ENCODE peak calls at places on chromosomes 7 and 10, in six cellular contexts. F is effector memory CD4-positive, alpha-beta T cell; S is NCI-H345; P is Caki2; X is pons; A is posterior vena cava. G is an unnamed sample.

GRCh38 chr10:21002097-21002878 is 105.2 kb upstream of the NEBL start:
- DNase-seq in X (no peak), P (peak), A (no peak), F (no peak), S (no peak), G (peak)

GRCh38 chr10:56351909-56352630 is 9.0 kb downstream of the ZWINT start:
- DNase-seq in F (no peak), P (no peak), X (no peak), A (peak), S (no peak), G (no peak)

GRCh38 chr7:8881916-8882315 is 448.5 kb downstream of the NXPH1 start:
- DNase-seq in S (no peak), A (no peak), X (no peak), P (no peak), F (no peak), G (no peak)

GRCh38 chr10:116972136-116972535 is 32.9 kb downstream of the SHTN1 start:
- DNase-seq in A (no peak), S (no peak), F (no peak), P (no peak), X (no peak), G (no peak)

GRCh38 chr10:73732931-73733623 is 11.1 kb upstream of the SEC24C start:
- DNase-seq in A (no peak), S (no peak), X (no peak), F (no peak), P (no peak), G (no peak)

GRCh38 chr10:18689498-18689897 is 30.3 kb downstream of the ARL5B start:
- DNase-seq in A (no peak), S (no peak), F (no peak), P (peak), X (peak), G (peak)

GRCh38 chr10:48215148-48215982 is 59.1 kb downstream of the FRMPD2 start:
- DNase-seq in F (no peak), S (peak), X (no peak), A (no peak), P (peak), G (peak)

GRCh38 chr10:42827201-42827600 is 44.6 kb downstream of the BMS1 start:
- DNase-seq in S (no peak), F (no peak), P (no peak), A (no peak), X (no peak), G (no peak)

GRCh38 chr10:84197643-84198042 is 3.3 kb downstream of the CDHR1 start:
- DNase-seq in X (no peak), P (no peak), A (peak), F (no peak), S (no peak), G (no peak)

GRCh38 chr10:113762083-113762482 is 10.6 kb downstream of the PLEKHS1 start:
- DNase-seq in S (no peak), P (no peak), F (no peak), A (no peak), X (no peak), G (no peak)

GRCh38 chr7:91657386-91658120 is 222.9 kb downstream of the MTERF1 start:
- DNase-seq in S (no peak), X (no peak), A (no peak), P (peak), F (no peak), G (peak)

G was measured in HCEC 1CT.